ENCODE peak calls at places on chromosomes 13 and 19, in four cellular contexts. One of them, this sample, is unnamed.

GRCh38 chr13:93758575-93758974 is 532.0 kb downstream of the GPC6 start:
- DNase-seq in natural killer cell treated with Interleukin-12 subunit alpha and Interleukin-12 subunit beta and Interleukin-15 and Interleukin-18, amount 100 ng/mL, for 72 hours: no peak
- DNase-seq in activated naive CD8-positive, alpha-beta T cell treated with anti-CD3 and anti-CD28 coated beads, Interleukin-2, amount 50 U/mL, for 24 hours: no peak
- DNase-seq in nucleus accumbens: no peak
- DNase-seq in this sample: no peak

GRCh38 chr13:25943666-25944065 is 108.2 kb downstream of the SHISA2 start:
- DNase-seq in natural killer cell treated with Interleukin-12 subunit alpha and Interleukin-12 subunit beta and Interleukin-15 and Interleukin-18, amount 100 ng/mL, for 72 hours: no peak
- DNase-seq in nucleus accumbens: no peak
- DNase-seq in activated naive CD8-positive, alpha-beta T cell treated with anti-CD3 and anti-CD28 coated beads, Interleukin-2, amount 50 U/mL, for 24 hours: no peak
- DNase-seq in this sample: no peak

GRCh38 chr13:38641164-38641948 is 45.5 kb upstream of the FREM2 start:
- DNase-seq in nucleus accumbens: no peak
- DNase-seq in natural killer cell treated with Interleukin-12 subunit alpha and Interleukin-12 subunit beta and Interleukin-15 and Interleukin-18, amount 100 ng/mL, for 72 hours: no peak
- DNase-seq in activated naive CD8-positive, alpha-beta T cell treated with anti-CD3 and anti-CD28 coated beads, Interleukin-2, amount 50 U/mL, for 24 hours: no peak
- DNase-seq in this sample: no peak

GRCh38 chr19:8036438-8037099 is 16.0 kb upstream of the CCL25 start:
- DNase-seq in nucleus accumbens: no peak
- DNase-seq in activated naive CD8-positive, alpha-beta T cell treated with anti-CD3 and anti-CD28 coated beads, Interleukin-2, amount 50 U/mL, for 24 hours: no peak
- DNase-seq in natural killer cell treated with Interleukin-12 subunit alpha and Interleukin-12 subunit beta and Interleukin-15 and Interleukin-18, amount 100 ng/mL, for 72 hours: no peak
- DNase-seq in this sample: no peak

GRCh38 chr19:14555918-14556661 is 15.8 kb downstream of the NDUFB7 start:
- DNase-seq in nucleus accumbens: no peak
- DNase-seq in activated naive CD8-positive, alpha-beta T cell treated with anti-CD3 and anti-CD28 coated beads, Interleukin-2, amount 50 U/mL, for 24 hours: no peak
- DNase-seq in natural killer cell treated with Interleukin-12 subunit alpha and Interleukin-12 subunit beta and Interleukin-15 and Interleukin-18, amount 100 ng/mL, for 72 hours: peak
- DNase-seq in this sample: no peak

GRCh38 chr19:7004313-7004931 is 16.8 kb downstream of the MBD3L2B start:
- DNase-seq in natural killer cell treated with Interleukin-12 subunit alpha and Interleukin-12 subunit beta and Interleukin-15 and Interleukin-18, amount 100 ng/mL, for 72 hours: no peak
- DNase-seq in activated naive CD8-positive, alpha-beta T cell treated with anti-CD3 and anti-CD28 coated beads, Interleukin-2, amount 50 U/mL, for 24 hours: no peak
- DNase-seq in nucleus accumbens: no peak
- DNase-seq in this sample: no peak

GRCh38 chr19:56603829-56604228 is 8.7 kb downstream of the ZNF71 start:
- DNase-seq in activated naive CD8-positive, alpha-beta T cell treated with anti-CD3 and anti-CD28 coated beads, Interleukin-2, amount 50 U/mL, for 24 hours: no peak
- DNase-seq in nucleus accumbens: no peak
- DNase-seq in natural killer cell treated with Interleukin-12 subunit alpha and Interleukin-12 subunit beta and Interleukin-15 and Interleukin-18, amount 100 ng/mL, for 72 hours: no peak
- DNase-seq in this sample: no peak

GRCh38 chr13:63209330-63210017 is 1793.8 kb upstream of the PCDH20 start:
- DNase-seq in natural killer cell treated with Interleukin-12 subunit alpha and Interleukin-12 subunit beta and Interleukin-15 and Interleukin-18, amount 100 ng/mL, for 72 hours: no peak
- DNase-seq in activated naive CD8-positive, alpha-beta T cell treated with anti-CD3 and anti-CD28 coated beads, Interleukin-2, amount 50 U/mL, for 24 hours: no peak
- DNase-seq in nucleus accumbens: no peak
- DNase-seq in this sample: no peak

GRCh38 chr13:80877944-80878241 is 537.0 kb upstream of the SPRY2 start:
- DNase-seq in nucleus accumbens: no peak
- DNase-seq in natural killer cell treated with Interleukin-12 subunit alpha and Interleukin-12 subunit beta and Interleukin-15 and Interleukin-18, amount 100 ng/mL, for 72 hours: no peak
- DNase-seq in activated naive CD8-positive, alpha-beta T cell treated with anti-CD3 and anti-CD28 coated beads, Interleukin-2, amount 50 U/mL, for 24 hours: no peak
- DNase-seq in this sample: no peak

This sample was measured in C1 segment of cervical spinal cord.